ENCODE peak calls at places on chromosomes 11 and 22, in ten cellular contexts. A is esophagus muscularis mucosa, D is A549, G is tibial nerve, Q is K562, N is HCT116, E is Peyer's patch, M is IMR-90, C is body of pancreas, X is testis. Y is an unnamed sample.
A peak's percentile ranks its signal among the peaks of the same experiment; 100 is the strongest.

GRCh38 chr11:80096736-80097135 is 655.9 kb upstream of the TENM4 start:
- DNase-seq in G (no peak), X (no peak), A (no peak), N (no peak), D (no peak), Q (no peak), M (peak; percentile 87), E (no peak), C (no peak), Y (no peak)

GRCh38 chr11:44632466-44633123 is 67.1 kb downstream of the CD82 start:
- DNase-seq in A (peak; percentile 89), C (peak; percentile 46), G (no peak), N (peak; percentile 45), Q (peak; percentile 70), D (peak; percentile 56), E (peak; percentile 58), M (no peak), X (peak; percentile 41), Y (peak; percentile 54)

GRCh38 chr11:129460714-129461113 is 85.1 kb downstream of the BARX2 start:
- DNase-seq in E (no peak), G (no peak), C (peak; percentile 43), Q (no peak), N (no peak), D (no peak), X (no peak), M (no peak), A (no peak), Y (no peak)

GRCh38 chr11:69760319-69760718 is 14.8 kb downstream of the FGF4 start:
- DNase-seq in M (no peak), X (no peak), E (no peak), N (no peak), C (no peak), G (no peak), D (no peak), Q (no peak), A (no peak), Y (no peak)

GRCh38 chr11:100776212-100776896 is 89.3 kb downstream of the ARHGAP42 start:
- DNase-seq in D (peak; percentile 96), E (no peak), A (no peak), N (peak; percentile 82), C (no peak), M (peak; percentile 4), Q (no peak), X (no peak), G (no peak), Y (no peak)

GRCh38 chr22:42188808-42189447 is 58.3 kb upstream of the CYP2D6 start:
- DNase-seq in X (no peak), N (peak; percentile 46), Q (no peak), C (no peak), A (no peak), M (peak; percentile 55), D (peak; percentile 44), G (no peak), E (no peak), Y (no peak)

GRCh38 chr22:29225422-29226090 is 19.9 kb downstream of the EMID1 start:
- DNase-seq in Q (no peak), D (no peak), C (peak; percentile 30), N (no peak), A (no peak), M (peak; percentile 42), G (peak; percentile 56), X (peak; percentile 66), E (peak; percentile 34), Y (peak; percentile 62)

GRCh38 chr11:134700101-134700640 is 288.1 kb upstream of the B3GAT1 start:
- DNase-seq in A (peak; percentile 91), Q (no peak), C (no peak), X (no peak), D (no peak), N (no peak), M (no peak), E (no peak), G (no peak), Y (no peak)

GRCh38 chr11:10386361-10386760 is 68.7 kb upstream of the AMPD3 start:
- DNase-seq in N (no peak), A (peak; percentile 34), Q (no peak), X (no peak), D (no peak), M (no peak), E (no peak), C (no peak), G (no peak), Y (no peak)

GRCh38 chr11:126602993-126603392 is 247.5 kb downstream of the ST3GAL4 start:
- DNase-seq in C (no peak), M (no peak), Q (no peak), X (no peak), G (no peak), N (no peak), D (no peak), A (no peak), E (no peak), Y (no peak)

GRCh38 chr22:27223317-27224177 is 566.2 kb downstream of the MIAT start:
- DNase-seq in E (no peak), Q (no peak), C (no peak), M (peak; percentile 89), D (peak; percentile 68), N (no peak), G (no peak), A (no peak), X (no peak), Y (no peak)

GRCh38 chr11:122779047-122779629 is 59.2 kb upstream of the CRTAM start:
- DNase-seq in D (no peak), G (no peak), M (no peak), Q (no peak), C (no peak), E (no peak), A (no peak), N (no peak), X (no peak), Y (no peak)

GRCh38 chr11:74006743-74007304 is 2.1 kb downstream of the UCP3 start:
- DNase-seq in G (no peak), M (no peak), E (no peak), D (no peak), N (no peak), C (no peak), Q (no peak), A (no peak), X (no peak), Y (no peak)

GRCh38 chr11:19712281-19713220 is at the start of gene NAV2:
- DNase-seq in X (peak; percentile 96), E (peak; percentile 92), D (peak; percentile 91), A (peak; percentile 96), Q (peak; percentile 91), N (peak; percentile 66), C (peak; percentile 94), G (peak; percentile 86), M (peak; percentile 91), Y (peak; percentile 95)
- TF ChIP-seq CTCF in X (no peak), E (no peak), D (no peak), A (peak; percentile 16), Q (no peak), N (no peak), C (no peak), G (peak; percentile 49), M (peak; percentile 1), Y (no peak)

GRCh38 chr11:111044751-111045407 is 200.6 kb upstream of the POU2AF2 start:
- DNase-seq in A (no peak), D (no peak), Q (no peak), G (no peak), N (no peak), M (no peak), E (no peak), X (no peak), C (no peak), Y (no peak)
- H3K27ac ChIP-seq in A (peak overlapping the region; percentile 49), D (no peak overlapping the region), Q (no peak overlapping the region), G (no peak overlapping the region), N (no peak overlapping the region), M (no peak overlapping the region), E (no peak overlapping the region), X (no peak overlapping the region), C (no peak overlapping the region), Y (no peak overlapping the region)

DNA sequence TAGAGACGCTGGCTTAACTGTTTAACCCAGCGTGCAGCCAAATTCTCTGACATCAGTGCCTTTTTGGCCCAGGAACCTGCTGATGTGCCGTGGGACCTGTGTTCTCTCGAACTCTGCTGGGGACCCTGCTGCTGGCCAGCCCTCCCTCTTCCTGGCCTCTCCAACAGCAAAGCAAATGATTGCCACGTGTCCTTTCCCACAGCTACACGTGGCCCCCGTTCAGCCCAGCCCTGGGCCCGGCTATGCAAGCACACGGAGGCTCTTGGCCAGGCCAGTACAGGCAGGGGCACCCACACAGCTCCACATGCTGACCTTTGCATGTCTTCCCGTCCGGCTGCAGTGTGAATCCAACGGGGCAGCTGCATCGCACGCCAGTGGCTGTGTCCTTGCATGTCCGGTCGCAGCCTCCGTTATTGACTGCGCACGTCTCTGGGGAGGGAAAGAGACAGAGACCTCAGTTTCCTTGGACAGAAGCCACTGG is 51.6 kb upstream of the TTLL12 start:
- DNase-seq in M (no peak), Q (no peak), D (no peak), E (no peak), G (no peak), X (peak; percentile 75), A (no peak), C (peak; percentile 8), N (no peak), Y (no peak)
- TF ChIP-seq POLR2A in M (no peak), Q (no peak), D (no peak), E (no peak), G (no peak), X (no peak), A (no peak), C (no peak), N (no peak), Y (no peak)

GRCh38 chr11:107851704-107852315 is 6.8 kb downstream of the SLC35F2 start:
- DNase-seq in X (no peak), D (no peak), A (no peak), Q (no peak), C (no peak), N (no peak), G (no peak), E (no peak), M (no peak), Y (no peak)

GRCh38 chr11:107849791-107850190 is 8.8 kb downstream of the SLC35F2 start:
- DNase-seq in Q (no peak), G (no peak), M (no peak), C (no peak), D (no peak), E (no peak), X (no peak), N (no peak), A (no peak), Y (no peak)

GRCh38 chr11:107856180-107856980 is 2.2 kb downstream of the SLC35F2 start:
- DNase-seq in A (no peak), N (peak; percentile 33), E (no peak), D (no peak), C (no peak), G (no peak), X (peak; percentile 15), Q (peak; percentile 70), M (no peak), Y (no peak)

GRCh38 chr11:107856981-107857517 is 1.5 kb downstream of the SLC35F2 start:
- DNase-seq in C (no peak), N (peak; percentile 62), E (peak; percentile 53), X (peak; percentile 26), M (no peak), D (peak; percentile 24), Q (peak; percentile 72), A (no peak), G (no peak), Y (no peak)

DNA sequence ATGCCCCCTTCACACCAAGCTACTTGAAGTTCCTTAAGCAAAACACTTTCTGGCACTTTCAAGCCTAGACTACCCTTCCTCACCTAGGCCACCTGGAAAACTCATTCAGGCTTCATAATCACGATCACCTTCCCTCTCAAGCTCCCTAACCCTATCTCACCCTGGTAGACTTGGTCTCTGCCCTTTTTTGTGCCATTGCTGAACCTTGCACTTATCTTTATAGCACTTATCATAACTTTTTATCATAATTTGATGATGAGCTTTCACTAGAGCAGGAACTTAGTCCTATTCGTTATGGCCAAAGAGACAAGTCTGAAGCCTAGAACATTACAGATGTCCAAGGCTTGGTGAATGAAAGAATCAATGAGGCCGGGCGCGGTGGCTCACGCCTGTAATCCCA is 5.5 kb downstream of the SLC35F2 start:
- DNase-seq in C (no peak), Q (no peak), D (no peak), N (no peak), M (no peak), G (no peak), A (no peak), X (no peak), E (no peak), Y (no peak)
- TF ChIP-seq CTCF in C (no peak), Q (no peak), D (no peak), N (no peak), M (no peak), G (no peak), A (no peak), X (no peak), E (no peak), Y (no peak)

Y was measured in heart left ventricle.